ENCODE peak calls at places on chromosomes 2 and 18, in five cellular contexts. L is tibial nerve, S is endothelial cell of umbilical vein, Y is nephron progenitor cell, C is mammary epithelial cell. J is an unnamed sample.

GRCh38 chr18:31586616-31587015 is 5.1 kb upstream of the TTR start:
- DNase-seq in L (no peak), S (no peak), Y (no peak), C (no peak), J (no peak)

GRCh38 chr2:216059233-216059834 is 22.3 kb downstream of the PECR start:
- DNase-seq in L (no peak), S (no peak), Y (no peak), C (no peak), J (no peak)

GRCh38 chr18:10400534-10400933 is 53.9 kb upstream of the APCDD1 start:
- DNase-seq in L (no peak), S (no peak), Y (no peak), C (no peak), J (no peak)

GRCh38 chr2:225454412-225454811 is 54.9 kb downstream of the NYAP2 start:
- DNase-seq in L (no peak), S (no peak), Y (no peak), C (no peak), J (no peak)

GRCh38 chr2:203720011-203720410 is 13.6 kb downstream of the CD28 start:
- DNase-seq in L (no peak), S (no peak), Y (no peak), C (no peak), J (no peak)

GRCh38 chr2:168137510-168138180 is 109.8 kb downstream of the STK39 start:
- DNase-seq in L (no peak), S (no peak), Y (no peak), C (no peak), J (no peak)

GRCh38 chr2:100976634-100977391 is 25.3 kb upstream of the RPL31 start:
- DNase-seq in L (no peak), S (no peak), Y (no peak), C (no peak), J (peak; percentile 79)

GRCh38 chr2:41194235-41194634 is 742.3 kb upstream of the SLC8A1 start:
- DNase-seq in L (no peak), S (peak; percentile 94), Y (no peak), C (no peak), J (no peak)

GRCh38 chr18:35526476-35527120 is 28.8 kb upstream of the INO80C start:
- DNase-seq in L (peak; percentile 23), S (no peak), Y (no peak), C (peak; percentile 52), J (no peak)

GRCh38 chr2:45992021-45992745 is 305.0 kb upstream of the EPAS1 start:
- DNase-seq in L (peak; percentile 40), S (no peak), Y (no peak), C (peak; percentile 60), J (no peak)

GRCh38 chr2:109277414-109277813 is 148.4 kb downstream of the SH3RF3 start:
- DNase-seq in L (no peak), S (no peak), Y (no peak), C (no peak), J (no peak)

GRCh38 chr2:239879423-239880084 is 145.6 kb downstream of the NDUFA10 start:
- DNase-seq in L (peak; percentile 2), S (no peak), Y (no peak), C (no peak), J (no peak)

GRCh38 chr18:10453885-10454772 is at the start of gene APCDD1:
- DNase-seq in L (peak; percentile 52), S (no peak), Y (peak; percentile 86), C (peak; percentile 11), J (peak; percentile 56)

GRCh38 chr2:74675090-74675489 is 21.0 kb downstream of the SEMA4F start:
- DNase-seq in L (no peak), S (no peak), Y (no peak), C (no peak), J (no peak)

GRCh38 chr18:49814147-49814499 is 790 bp upstream of the ACAA2 start:
- DNase-seq in L (peak; percentile 53), S (peak; percentile 76), Y (peak; percentile 64), C (peak; percentile 58), J (peak; percentile 49)

GRCh38 chr2:184971669-184972068 is 373.3 kb downstream of the ZNF804A start:
- DNase-seq in L (no peak), S (no peak), Y (no peak), C (no peak), J (no peak)

GRCh38 chr2:74440005-74440377 is 1.7 kb downstream of the RTKN start:
- DNase-seq in L (peak; percentile 68), S (peak; percentile 44), Y (peak; percentile 64), C (peak; percentile 33), J (no peak)

GRCh38 chr18:75129717-75130477 is 79.0 kb downstream of the PTGR3 start:
- DNase-seq in L (no peak), S (no peak), Y (no peak), C (no peak), J (no peak)

GRCh38 chr18:75132068-75132467 is 76.9 kb downstream of the PTGR3 start:
- DNase-seq in L (no peak), S (no peak), Y (no peak), C (no peak), J (no peak)

GRCh38 chr18:75128911-75129716 is 79.8 kb downstream of the PTGR3 start:
- DNase-seq in L (no peak), S (no peak), Y (no peak), C (no peak), J (no peak)

GRCh38 chr18:75131455-75132000 is 77.4 kb downstream of the PTGR3 start:
- DNase-seq in L (no peak), S (no peak), Y (no peak), C (no peak), J (no peak)

DNA sequence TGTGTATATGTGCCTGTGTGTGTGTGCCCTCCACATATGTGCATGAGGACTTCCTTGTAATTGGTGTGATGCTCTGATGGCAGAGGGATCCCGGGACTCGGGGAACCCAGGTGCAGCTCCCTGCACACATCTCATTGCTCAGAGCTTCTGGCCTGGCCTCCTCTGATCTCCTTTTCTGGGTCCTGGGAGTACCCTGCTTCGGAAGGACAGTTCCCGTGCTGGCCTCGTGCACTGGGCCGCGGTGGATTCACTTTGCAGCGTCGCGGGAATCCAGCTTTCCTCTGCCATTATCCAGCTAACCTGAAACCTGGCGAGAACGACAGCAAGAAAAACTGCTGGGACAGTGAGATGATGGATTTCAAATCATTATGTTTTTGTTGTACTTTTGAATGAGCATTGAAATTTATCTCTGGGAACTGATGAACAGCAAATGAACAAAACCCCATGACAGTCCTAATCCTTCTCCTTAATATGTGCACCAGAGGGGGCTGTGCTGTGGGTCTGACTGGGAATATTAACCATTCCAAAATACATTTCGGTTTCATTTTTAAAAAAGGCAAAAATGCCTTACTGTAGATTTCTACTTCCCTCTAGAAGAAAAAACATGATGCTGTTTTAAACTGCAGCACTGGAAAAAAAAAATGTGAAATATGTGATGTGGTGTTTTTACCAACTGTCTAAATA is 78.2 kb downstream of the PTGR3 start:
- DNase-seq in L (no peak), S (no peak), Y (no peak), C (no peak), J (no peak)
- TF ChIP-seq CTCF in L (no peak), S (no peak), Y (no peak), C (no peak), J (no peak)

DNA sequence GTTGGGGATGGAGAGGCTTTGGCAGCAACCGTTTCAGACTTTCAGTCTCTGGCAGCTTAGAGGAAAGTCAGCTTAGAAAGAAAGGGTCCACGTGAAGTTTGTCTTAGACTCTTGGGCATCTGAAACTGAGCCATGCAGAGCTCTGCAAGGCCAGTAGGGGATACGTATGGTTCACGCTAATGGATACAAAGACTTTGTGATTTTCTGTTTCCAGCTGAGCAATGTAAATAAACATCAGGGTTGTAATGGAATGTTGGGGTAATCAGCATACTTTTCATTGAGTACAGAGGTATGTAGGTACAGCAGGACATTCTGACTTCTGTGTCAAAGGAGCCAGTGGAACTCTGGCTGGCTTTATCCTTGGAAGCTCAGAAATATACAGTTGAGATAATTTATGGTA is 31.0 kb downstream of the RALB start:
- DNase-seq in L (no peak), S (no peak), Y (no peak), C (no peak), J (no peak)
- TF ChIP-seq CTCF in L (no peak), S (peak; percentile 7), Y (no peak), C (peak; percentile 4), J (no peak)

DNA sequence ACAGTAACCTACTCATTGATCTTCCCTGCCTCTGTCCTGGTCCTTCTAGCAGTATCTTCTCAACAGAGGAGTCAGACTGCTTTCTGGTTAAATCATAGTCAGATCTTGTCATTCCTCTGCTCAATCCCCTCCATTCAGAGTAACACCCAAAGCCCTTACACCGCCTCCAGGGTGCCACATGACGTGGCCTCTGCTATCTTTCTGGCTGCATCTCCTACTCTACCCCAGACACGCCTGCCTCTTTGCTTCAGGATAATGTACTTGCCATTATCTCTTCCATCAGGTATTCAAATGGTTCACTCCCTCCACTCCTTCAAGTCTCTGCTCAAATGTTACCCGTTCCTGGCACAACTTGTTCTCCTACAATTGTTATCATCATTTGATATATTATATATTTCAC is 36.3 kb upstream of the ACVR2A start:
- DNase-seq in L (no peak), S (no peak), Y (no peak), C (no peak), J (no peak)
- TF ChIP-seq CTCF in L (no peak), S (no peak), Y (no peak), C (no peak), J (no peak)

DNA sequence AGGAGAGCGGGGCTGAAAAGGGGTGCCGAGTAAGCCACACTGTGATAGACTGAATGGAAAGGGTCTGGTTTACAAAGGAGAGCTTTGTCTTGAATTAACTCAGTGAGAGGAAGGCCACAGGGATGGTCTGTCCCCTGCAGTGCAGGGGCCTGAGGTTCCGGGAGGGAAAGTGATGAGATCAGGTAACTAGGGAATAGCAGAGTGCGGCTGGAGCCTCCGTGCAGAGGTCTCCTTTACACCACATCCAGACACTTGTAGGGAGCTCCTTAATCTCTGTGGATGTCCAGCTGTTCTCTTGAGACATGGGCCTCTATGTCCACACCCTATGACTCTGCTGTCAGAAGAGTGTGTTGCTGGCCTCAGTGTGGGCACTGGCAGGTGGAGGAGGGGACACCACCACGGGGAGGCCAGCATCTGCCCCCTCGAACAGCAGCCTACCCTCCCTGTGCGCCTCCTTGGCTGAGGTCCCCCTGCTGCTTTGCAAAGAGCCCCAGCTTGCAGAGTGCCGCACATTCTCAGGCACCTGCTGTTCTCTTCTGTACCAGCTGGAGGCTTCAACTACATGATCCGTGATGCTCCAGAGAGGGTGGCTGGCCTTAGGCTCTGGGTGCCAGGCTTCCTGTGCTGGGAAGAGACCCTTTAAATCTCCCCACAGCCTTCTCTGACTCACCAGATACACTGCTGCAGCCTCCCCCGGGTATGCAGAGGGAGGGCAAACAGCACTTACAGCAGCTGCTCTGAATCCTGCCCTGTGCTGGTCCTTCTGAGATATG is 25.9 kb downstream of the ENOSF1 start:
- DNase-seq in L (no peak), S (no peak), Y (no peak), C (no peak), J (no peak)
- TF ChIP-seq CTCF in L (no peak), S (no peak), Y (no peak), C (no peak), J (no peak)

GRCh38 chr18:48711651-48712486 is 173.0 kb downstream of the CTIF start:
- DNase-seq in L (no peak), S (peak; percentile 51), Y (peak; percentile 50), C (no peak), J (peak; percentile 74)
- TF ChIP-seq CTCF in L (peak; percentile 60), S (peak; percentile 45), Y (peak; percentile 63), C (peak; percentile 23), J (peak; percentile 36)

J was measured in GM13976.